ENCODE peak calls at places on chromosomes 1 and 21, in five cellular contexts. One of them, this sample, is unnamed. For H3K27me3 and H3K4me1, the result is how much of the 10 kb centered on the place peaks cover.

GRCh38 chr1:234845097-234845660 is 235.2 kb upstream of the IRF2BP2 start:
- DNase-seq in left lung: no peak
- DNase-seq in GM23338: no peak
- DNase-seq in adrenal gland: no peak
- DNase-seq in breast epithelium: no peak
- DNase-seq in this sample: no peak

GRCh38 chr1:175822575-175822974 is 79.2 kb upstream of the TNR start:
- DNase-seq in GM23338: no peak
- DNase-seq in left lung: no peak
- DNase-seq in breast epithelium: no peak
- DNase-seq in adrenal gland: no peak
- DNase-seq in this sample: no peak

GRCh38 chr1:18325151-18325550 is 155.6 kb upstream of the KLHDC7A start:
- DNase-seq in GM23338: no peak
- DNase-seq in adrenal gland: no peak
- DNase-seq in left lung: no peak
- DNase-seq in breast epithelium: no peak
- DNase-seq in this sample: no peak

GRCh38 chr1:89538361-89538760 is 13.7 kb downstream of the LRRC8B start:
- DNase-seq in adrenal gland: no peak
- DNase-seq in GM23338: no peak
- DNase-seq in left lung: no peak
- DNase-seq in breast epithelium: no peak
- DNase-seq in this sample: no peak

GRCh38 chr1:155255243-155256100 is at the start of gene ENTREP3:
- DNase-seq in left lung: peak
- DNase-seq in breast epithelium: peak
- DNase-seq in adrenal gland: peak
- DNase-seq in GM23338: peak
- DNase-seq in this sample: peak

GRCh38 chr1:230107941-230108340 is 40.9 kb downstream of the GALNT2 start:
- DNase-seq in GM23338: no peak
- DNase-seq in breast epithelium: no peak
- DNase-seq in left lung: no peak
- DNase-seq in adrenal gland: no peak
- DNase-seq in this sample: no peak

GRCh38 chr1:18581420-18581880 is 49.2 kb upstream of the PAX7 start:
- DNase-seq in adrenal gland: peak
- DNase-seq in left lung: peak
- DNase-seq in breast epithelium: no peak
- DNase-seq in GM23338: peak
- DNase-seq in this sample: peak

GRCh38 chr1:192453360-192454045 is 122.1 kb upstream of the RGS1 start:
- DNase-seq in adrenal gland: no peak
- DNase-seq in left lung: no peak
- DNase-seq in GM23338: no peak
- DNase-seq in breast epithelium: no peak
- DNase-seq in this sample: no peak

GRCh38 chr1:247456024-247456423 is 1.9 kb downstream of the OR2B11 start:
- DNase-seq in breast epithelium: no peak
- DNase-seq in left lung: no peak
- DNase-seq in GM23338: no peak
- DNase-seq in adrenal gland: no peak
- DNase-seq in this sample: no peak

GRCh38 chr1:221816899-221817298 is 75.0 kb upstream of the DUSP10 start:
- DNase-seq in adrenal gland: no peak
- DNase-seq in left lung: no peak
- DNase-seq in breast epithelium: no peak
- DNase-seq in GM23338: peak
- DNase-seq in this sample: no peak

GRCh38 chr1:59972216-59972924 is 45.8 kb upstream of the CYP2J2 start:
- DNase-seq in adrenal gland: no peak
- DNase-seq in breast epithelium: no peak
- DNase-seq in GM23338: no peak
- DNase-seq in left lung: peak
- DNase-seq in this sample: peak

GRCh38 chr1:15153842-15154479 is 414 bp downstream of the TMEM51 start:
- DNase-seq in GM23338: peak
- DNase-seq in adrenal gland: peak
- DNase-seq in breast epithelium: no peak
- DNase-seq in left lung: peak
- DNase-seq in this sample: peak

GRCh38 chr1:163290025-163290610 is 31.6 kb upstream of the NUF2 start:
- DNase-seq in breast epithelium: no peak
- DNase-seq in GM23338: no peak
- DNase-seq in adrenal gland: peak
- DNase-seq in left lung: no peak
- DNase-seq in this sample: peak

GRCh38 chr1:109312978-109313775 is 6.4 kb upstream of the MYBPHL start:
- DNase-seq in breast epithelium: no peak
- DNase-seq in adrenal gland: peak
- DNase-seq in left lung: no peak
- DNase-seq in GM23338: no peak
- DNase-seq in this sample: no peak

GRCh38 chr1:167819849-167820683 is 93.9 kb downstream of the ADCY10 start:
- DNase-seq in adrenal gland: peak
- DNase-seq in GM23338: peak
- DNase-seq in breast epithelium: peak
- DNase-seq in left lung: peak
- DNase-seq in this sample: peak

GRCh38 chr1:178126790-178127189 is 32.9 kb downstream of the RASAL2 start:
- DNase-seq in breast epithelium: no peak
- DNase-seq in adrenal gland: no peak
- DNase-seq in GM23338: no peak
- DNase-seq in left lung: no peak
- DNase-seq in this sample: no peak

GRCh38 chr1:173868266-173869107 is at the start of gene ZBTB37:
- DNase-seq in breast epithelium: peak
- DNase-seq in adrenal gland: peak
- DNase-seq in GM23338: peak
- DNase-seq in left lung: peak
- DNase-seq in this sample: peak

GRCh38 chr1:116569776-116570357 is 959 bp downstream of the CD58 start:
- DNase-seq in GM23338: peak
- DNase-seq in breast epithelium: no peak
- DNase-seq in left lung: peak
- DNase-seq in adrenal gland: peak
- DNase-seq in this sample: peak

GRCh38 chr1:145994391-145995120 is 1.8 kb downstream of the TXNIP start:
- DNase-seq in left lung: no peak
- DNase-seq in adrenal gland: peak
- DNase-seq in breast epithelium: no peak
- DNase-seq in GM23338: no peak
- DNase-seq in this sample: no peak

GRCh38 chr1:17919525-17920439 is 164.6 kb downstream of the ACTL8 start:
- DNase-seq in adrenal gland: peak
- DNase-seq in breast epithelium: no peak
- DNase-seq in GM23338: peak
- DNase-seq in left lung: no peak
- DNase-seq in this sample: no peak

GRCh38 chr1:220824031-220824989 is 37.6 kb downstream of the MTARC1 start:
- DNase-seq in breast epithelium: no peak
- DNase-seq in GM23338: peak
- DNase-seq in adrenal gland: no peak
- DNase-seq in left lung: no peak
- DNase-seq in this sample: no peak

GRCh38 chr1:111754964-111755320 is 759 bp upstream of the DDX20 start:
- DNase-seq in breast epithelium: no peak
- DNase-seq in adrenal gland: no peak
- DNase-seq in left lung: peak
- DNase-seq in GM23338: peak
- DNase-seq in this sample: peak

GRCh38 chr1:13948851-13949490 is 249.0 kb downstream of the PRDM2 start:
- DNase-seq in adrenal gland: peak
- DNase-seq in GM23338: no peak
- DNase-seq in breast epithelium: no peak
- DNase-seq in left lung: no peak
- DNase-seq in this sample: peak

GRCh38 chr1:44720281-44720680 is 10.7 kb downstream of the RNU5D-1 start:
- DNase-seq in breast epithelium: no peak
- DNase-seq in left lung: no peak
- DNase-seq in adrenal gland: no peak
- DNase-seq in GM23338: no peak
- DNase-seq in this sample: no peak

GRCh38 chr1:170049191-170049800 is 25.2 kb downstream of the KIFAP3 start:
- DNase-seq in breast epithelium: no peak
- DNase-seq in GM23338: no peak
- DNase-seq in adrenal gland: no peak
- DNase-seq in left lung: peak
- DNase-seq in this sample: no peak

GRCh38 chr1:149844096-149844495 is 55.3 kb upstream of the BOLA1 start:
- DNase-seq in left lung: no peak
- DNase-seq in adrenal gland: peak
- DNase-seq in breast epithelium: no peak
- DNase-seq in GM23338: peak
- DNase-seq in this sample: no peak

GRCh38 chr1:55718758-55719671 is 503.9 kb upstream of the USP24 start:
- DNase-seq in GM23338: peak
- DNase-seq in adrenal gland: peak
- DNase-seq in breast epithelium: no peak
- DNase-seq in left lung: no peak
- DNase-seq in this sample: peak

GRCh38 chr1:76075877-76076276 is 1.3 kb downstream of the ST6GALNAC3 start:
- DNase-seq in GM23338: no peak
- DNase-seq in breast epithelium: no peak
- DNase-seq in adrenal gland: no peak
- DNase-seq in left lung: no peak
- DNase-seq in this sample: no peak

GRCh38 chr1:89598450-89599331 is 34.2 kb upstream of the LRRC8C start:
- DNase-seq in left lung: no peak
- DNase-seq in breast epithelium: no peak
- DNase-seq in adrenal gland: no peak
- DNase-seq in GM23338: peak
- DNase-seq in this sample: no peak

GRCh38 chr1:27397749-27398148 is 5.3 kb downstream of the GPR3 start:
- DNase-seq in adrenal gland: no peak
- DNase-seq in left lung: no peak
- DNase-seq in GM23338: peak
- DNase-seq in breast epithelium: no peak
- DNase-seq in this sample: no peak

GRCh38 chr1:6011161-6011945 is 19.1 kb upstream of the NPHP4 start:
- DNase-seq in adrenal gland: no peak
- DNase-seq in left lung: peak
- DNase-seq in GM23338: no peak
- DNase-seq in breast epithelium: no peak
- DNase-seq in this sample: no peak

GRCh38 chr1:185352067-185352466 is 35.0 kb upstream of the IVNS1ABP start:
- DNase-seq in left lung: no peak
- DNase-seq in breast epithelium: no peak
- DNase-seq in GM23338: no peak
- DNase-seq in adrenal gland: no peak
- DNase-seq in this sample: no peak

GRCh38 chr1:221699582-221700519 is 42.0 kb downstream of the DUSP10 start:
- DNase-seq in breast epithelium: no peak
- DNase-seq in GM23338: no peak
- DNase-seq in left lung: no peak
- DNase-seq in adrenal gland: no peak
- DNase-seq in this sample: no peak

GRCh38 chr1:202624088-202624780 is 86.0 kb downstream of the SYT2 start:
- DNase-seq in breast epithelium: no peak
- DNase-seq in adrenal gland: no peak
- DNase-seq in left lung: no peak
- DNase-seq in GM23338: no peak
- DNase-seq in this sample: no peak

GRCh38 chr1:202622388-202622787 is 87.9 kb downstream of the SYT2 start:
- DNase-seq in adrenal gland: no peak
- DNase-seq in GM23338: no peak
- DNase-seq in left lung: no peak
- DNase-seq in breast epithelium: no peak
- DNase-seq in this sample: no peak

GRCh38 chr1:202623075-202623474 is 87.2 kb downstream of the SYT2 start:
- DNase-seq in breast epithelium: no peak
- DNase-seq in left lung: peak
- DNase-seq in GM23338: no peak
- DNase-seq in adrenal gland: peak
- DNase-seq in this sample: no peak

GRCh38 chr1:202619528-202619927 is 90.7 kb downstream of the SYT2 start:
- DNase-seq in left lung: no peak
- DNase-seq in breast epithelium: no peak
- DNase-seq in adrenal gland: no peak
- DNase-seq in GM23338: no peak
- DNase-seq in this sample: peak

DNA sequence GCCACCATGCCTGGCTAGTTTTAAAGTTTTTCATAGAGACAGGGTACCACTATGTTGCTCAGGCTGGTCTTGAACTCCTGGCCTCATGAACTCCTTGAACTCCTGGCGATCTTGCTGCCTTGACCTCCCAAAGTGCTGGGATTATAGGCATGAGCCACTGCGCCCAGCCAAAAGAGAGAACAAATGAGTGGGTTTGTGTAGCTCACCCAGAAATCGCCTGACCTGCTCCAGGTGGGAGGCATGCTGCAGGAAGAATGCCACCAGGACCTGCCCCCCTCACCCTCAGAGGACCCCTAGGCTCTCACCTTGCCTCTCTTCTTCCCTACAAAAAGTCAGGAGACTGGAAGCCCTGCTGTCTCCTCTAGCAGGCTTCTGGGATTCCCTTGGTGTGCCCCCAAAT is 88.8 kb downstream of the SYT2 start:
- DNase-seq in left lung: no peak
- DNase-seq in adrenal gland: no peak
- DNase-seq in GM23338: no peak
- DNase-seq in breast epithelium: no peak
- DNase-seq in this sample: no peak
- H3K27me3 ChIP-seq in left lung: half or more
- H3K27me3 ChIP-seq in adrenal gland: under half
- H3K27me3 ChIP-seq in GM23338: under half
- H3K27me3 ChIP-seq in breast epithelium: under half
- H3K27me3 ChIP-seq in this sample: under half

DNA sequence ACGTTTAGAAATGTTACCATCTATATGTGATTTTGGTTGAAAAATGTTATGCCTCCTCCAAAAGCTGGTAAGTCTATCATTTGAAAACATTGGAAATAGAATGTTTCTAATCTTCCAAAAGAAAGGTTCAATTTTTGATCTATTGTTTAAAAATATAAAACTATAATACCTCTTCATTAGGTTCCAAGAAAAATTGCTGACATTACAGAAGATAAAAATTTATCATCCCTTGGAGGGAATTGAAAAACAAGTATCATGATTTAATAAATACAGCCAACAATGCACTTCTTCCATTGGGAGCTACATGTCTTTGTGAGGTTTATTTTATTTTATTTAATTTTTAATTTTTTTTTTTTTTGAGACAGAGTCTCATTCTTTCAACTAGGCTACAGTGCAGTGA is 148.5 kb downstream of the PIK3R3 start:
- DNase-seq in adrenal gland: no peak
- DNase-seq in breast epithelium: no peak
- DNase-seq in left lung: no peak
- DNase-seq in GM23338: no peak
- DNase-seq in this sample: no peak
- H3K4me1 ChIP-seq in adrenal gland: under half
- H3K4me1 ChIP-seq in breast epithelium: under half
- H3K4me1 ChIP-seq in left lung: under half
- H3K4me1 ChIP-seq in GM23338: under half
- H3K4me1 ChIP-seq in this sample: under half

GRCh38 chr21:37257526-37257966 is 9.6 kb downstream of the VPS26C start:
- DNase-seq in adrenal gland: peak
- DNase-seq in GM23338: peak
- DNase-seq in breast epithelium: no peak
- DNase-seq in left lung: peak
- DNase-seq in this sample: peak
- TF ChIP-seq CTCF in adrenal gland: no peak
- TF ChIP-seq CTCF in GM23338: no peak
- TF ChIP-seq CTCF in breast epithelium: no peak
- TF ChIP-seq CTCF in left lung: no peak
- TF ChIP-seq CTCF in this sample: no peak

GRCh38 chr1:232333419-232333767 is 296.5 kb downstream of the SIPA1L2 start:
- DNase-seq in breast epithelium: no peak
- DNase-seq in adrenal gland: no peak
- DNase-seq in GM23338: no peak
- DNase-seq in left lung: peak
- DNase-seq in this sample: no peak
- H3K27me3 ChIP-seq in breast epithelium: under half
- H3K27me3 ChIP-seq in adrenal gland: under half
- H3K27me3 ChIP-seq in GM23338: under half
- H3K27me3 ChIP-seq in left lung: under half
- H3K27me3 ChIP-seq in this sample: under half